ENCODE peak calls at places on chromosomes 3 and 15, in ten cellular contexts. One of them, this sample, is unnamed.

GRCh38 chr15:70516408-70517193 is 246.8 kb downstream of the UACA start:
- DNase-seq in heart left ventricle: no peak
- DNase-seq in AG10803: no peak
- DNase-seq in uterus: no peak
- DNase-seq in sigmoid colon: no peak
- DNase-seq in cardiac muscle cell: no peak
- DNase-seq in NB4: no peak
- DNase-seq in cardiac fibroblast: no peak
- DNase-seq in psoas muscle: no peak
- DNase-seq in body of pancreas: no peak
- DNase-seq in this sample: no peak

GRCh38 chr3:60579734-60580133 is 671.5 kb downstream of the FHIT start:
- DNase-seq in sigmoid colon: no peak
- DNase-seq in cardiac fibroblast: peak
- DNase-seq in cardiac muscle cell: no peak
- DNase-seq in heart left ventricle: no peak
- DNase-seq in AG10803: peak
- DNase-seq in body of pancreas: no peak
- DNase-seq in uterus: no peak
- DNase-seq in NB4: no peak
- DNase-seq in psoas muscle: no peak
- DNase-seq in this sample: no peak

GRCh38 chr15:100338971-100339444 is 2.8 kb downstream of the ADAMTS17 start:
- DNase-seq in psoas muscle: peak
- DNase-seq in cardiac fibroblast: peak
- DNase-seq in AG10803: peak
- DNase-seq in cardiac muscle cell: peak
- DNase-seq in uterus: peak
- DNase-seq in NB4: peak
- DNase-seq in body of pancreas: peak
- DNase-seq in sigmoid colon: peak
- DNase-seq in heart left ventricle: peak
- DNase-seq in this sample: no peak

GRCh38 chr3:157633241-157633640 is 130.0 kb upstream of the VEPH1 start:
- DNase-seq in cardiac muscle cell: no peak
- DNase-seq in heart left ventricle: no peak
- DNase-seq in cardiac fibroblast: peak
- DNase-seq in sigmoid colon: no peak
- DNase-seq in NB4: no peak
- DNase-seq in uterus: no peak
- DNase-seq in psoas muscle: no peak
- DNase-seq in body of pancreas: no peak
- DNase-seq in AG10803: no peak
- DNase-seq in this sample: no peak

GRCh38 chr3:77605308-77605707 is 565.4 kb downstream of the ROBO2 start:
- DNase-seq in AG10803: no peak
- DNase-seq in sigmoid colon: no peak
- DNase-seq in uterus: no peak
- DNase-seq in psoas muscle: no peak
- DNase-seq in cardiac muscle cell: no peak
- DNase-seq in NB4: no peak
- DNase-seq in heart left ventricle: no peak
- DNase-seq in body of pancreas: no peak
- DNase-seq in cardiac fibroblast: no peak
- DNase-seq in this sample: no peak

GRCh38 chr3:154095832-154096421 is 25.3 kb upstream of the ARHGEF26 start:
- DNase-seq in cardiac muscle cell: no peak
- DNase-seq in body of pancreas: no peak
- DNase-seq in NB4: peak
- DNase-seq in sigmoid colon: no peak
- DNase-seq in cardiac fibroblast: peak
- DNase-seq in AG10803: peak
- DNase-seq in psoas muscle: no peak
- DNase-seq in uterus: no peak
- DNase-seq in heart left ventricle: no peak
- DNase-seq in this sample: no peak

GRCh38 chr15:100726426-100727190 is 124.2 kb downstream of the ASB7 start:
- DNase-seq in psoas muscle: no peak
- DNase-seq in cardiac muscle cell: no peak
- DNase-seq in heart left ventricle: no peak
- DNase-seq in cardiac fibroblast: peak
- DNase-seq in NB4: no peak
- DNase-seq in sigmoid colon: peak
- DNase-seq in body of pancreas: peak
- DNase-seq in AG10803: peak
- DNase-seq in uterus: no peak
- DNase-seq in this sample: no peak

GRCh38 chr15:76795217-76795616 is 109.9 kb downstream of the SCAPER start:
- DNase-seq in body of pancreas: no peak
- DNase-seq in AG10803: no peak
- DNase-seq in NB4: no peak
- DNase-seq in uterus: no peak
- DNase-seq in heart left ventricle: no peak
- DNase-seq in cardiac fibroblast: no peak
- DNase-seq in sigmoid colon: no peak
- DNase-seq in psoas muscle: no peak
- DNase-seq in cardiac muscle cell: no peak
- DNase-seq in this sample: no peak

GRCh38 chr3:111134302-111134701 is 62.7 kb downstream of the NECTIN3 start:
- DNase-seq in heart left ventricle: no peak
- DNase-seq in sigmoid colon: no peak
- DNase-seq in AG10803: no peak
- DNase-seq in psoas muscle: no peak
- DNase-seq in cardiac muscle cell: no peak
- DNase-seq in body of pancreas: no peak
- DNase-seq in uterus: no peak
- DNase-seq in NB4: no peak
- DNase-seq in cardiac fibroblast: no peak
- DNase-seq in this sample: no peak

GRCh38 chr3:112519424-112520001 is 20.2 kb upstream of the BTLA start:
- DNase-seq in heart left ventricle: no peak
- DNase-seq in AG10803: peak
- DNase-seq in NB4: peak
- DNase-seq in uterus: peak
- DNase-seq in cardiac muscle cell: peak
- DNase-seq in cardiac fibroblast: peak
- DNase-seq in body of pancreas: peak
- DNase-seq in psoas muscle: no peak
- DNase-seq in sigmoid colon: no peak
- DNase-seq in this sample: peak

GRCh38 chr15:88701561-88702095 is 62.8 kb downstream of the ISG20 start:
- DNase-seq in sigmoid colon: no peak
- DNase-seq in body of pancreas: no peak
- DNase-seq in cardiac muscle cell: peak
- DNase-seq in NB4: peak
- DNase-seq in psoas muscle: no peak
- DNase-seq in AG10803: no peak
- DNase-seq in cardiac fibroblast: peak
- DNase-seq in heart left ventricle: no peak
- DNase-seq in uterus: no peak
- DNase-seq in this sample: peak

GRCh38 chr15:43239732-43240491 is 19.1 kb upstream of the EPB42 start:
- DNase-seq in cardiac muscle cell: no peak
- DNase-seq in cardiac fibroblast: peak
- DNase-seq in AG10803: no peak
- DNase-seq in psoas muscle: no peak
- DNase-seq in body of pancreas: no peak
- DNase-seq in sigmoid colon: no peak
- DNase-seq in NB4: peak
- DNase-seq in uterus: no peak
- DNase-seq in heart left ventricle: no peak
- DNase-seq in this sample: no peak

GRCh38 chr15:83747050-83747717 is 93.3 kb downstream of the ADAMTSL3 start:
- DNase-seq in uterus: peak
- DNase-seq in psoas muscle: no peak
- DNase-seq in cardiac fibroblast: peak
- DNase-seq in body of pancreas: no peak
- DNase-seq in NB4: peak
- DNase-seq in AG10803: peak
- DNase-seq in sigmoid colon: peak
- DNase-seq in cardiac muscle cell: no peak
- DNase-seq in heart left ventricle: peak
- DNase-seq in this sample: no peak

GRCh38 chr3:89562373-89562772 is 455.0 kb downstream of the EPHA3 start:
- DNase-seq in cardiac fibroblast: peak
- DNase-seq in uterus: no peak
- DNase-seq in heart left ventricle: no peak
- DNase-seq in cardiac muscle cell: no peak
- DNase-seq in sigmoid colon: no peak
- DNase-seq in AG10803: no peak
- DNase-seq in psoas muscle: no peak
- DNase-seq in body of pancreas: no peak
- DNase-seq in NB4: peak
- DNase-seq in this sample: no peak
- TF ChIP-seq CTCF in cardiac fibroblast: peak
- TF ChIP-seq CTCF in uterus: no peak
- TF ChIP-seq CTCF in heart left ventricle: no peak
- TF ChIP-seq CTCF in cardiac muscle cell: no peak
- TF ChIP-seq CTCF in sigmoid colon: no peak
- TF ChIP-seq CTCF in AG10803: no peak
- TF ChIP-seq CTCF in psoas muscle: no peak
- TF ChIP-seq CTCF in body of pancreas: no peak
- TF ChIP-seq CTCF in NB4: no peak
- TF ChIP-seq CTCF in this sample: no peak

GRCh38 chr15:33309602-33310276 is 1.0 kb upstream of the RYR3 start:
- DNase-seq in NB4: peak
- DNase-seq in uterus: peak
- DNase-seq in sigmoid colon: peak
- DNase-seq in psoas muscle: peak
- DNase-seq in heart left ventricle: peak
- DNase-seq in cardiac fibroblast: peak
- DNase-seq in body of pancreas: no peak
- DNase-seq in cardiac muscle cell: peak
- DNase-seq in AG10803: no peak
- DNase-seq in this sample: peak
- H3K4me3 ChIP-seq in NB4: no peak
- H3K4me3 ChIP-seq in uterus: peak
- H3K4me3 ChIP-seq in sigmoid colon: no peak
- H3K4me3 ChIP-seq in psoas muscle: peak
- H3K4me3 ChIP-seq in heart left ventricle: no peak
- H3K4me3 ChIP-seq in cardiac fibroblast: no peak
- H3K4me3 ChIP-seq in body of pancreas: no peak
- H3K4me3 ChIP-seq in cardiac muscle cell: no peak
- H3K4me3 ChIP-seq in AG10803: no peak
- H3K4me3 ChIP-seq in this sample: no peak

DNA sequence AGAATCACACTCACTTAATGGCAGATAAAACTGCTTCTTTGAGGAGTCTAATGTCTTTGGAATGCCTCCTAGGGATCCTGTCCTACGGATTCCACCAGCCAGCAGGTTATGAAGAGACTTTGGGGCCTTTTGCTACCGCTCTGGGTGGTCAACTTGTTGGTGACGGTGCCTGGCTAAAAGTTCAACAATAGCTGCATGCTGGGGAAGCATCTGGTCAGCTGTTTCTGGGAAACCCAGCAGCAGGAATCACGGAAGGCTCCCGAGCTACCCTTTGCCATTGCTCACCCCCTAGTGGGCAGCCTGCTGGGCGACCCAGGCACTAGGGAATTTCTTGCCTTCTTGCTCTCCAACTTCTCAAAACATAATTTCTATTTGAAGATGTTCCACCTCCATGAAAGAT is 263.3 kb downstream of the NEK10 start:
- DNase-seq in NB4: no peak
- DNase-seq in uterus: no peak
- DNase-seq in AG10803: no peak
- DNase-seq in cardiac fibroblast: no peak
- DNase-seq in cardiac muscle cell: peak
- DNase-seq in sigmoid colon: no peak
- DNase-seq in body of pancreas: no peak
- DNase-seq in psoas muscle: no peak
- DNase-seq in heart left ventricle: no peak
- DNase-seq in this sample: no peak
- TF ChIP-seq CTCF in NB4: no peak
- TF ChIP-seq CTCF in uterus: no peak
- TF ChIP-seq CTCF in AG10803: no peak
- TF ChIP-seq CTCF in cardiac fibroblast: no peak
- TF ChIP-seq CTCF in cardiac muscle cell: peak
- TF ChIP-seq CTCF in sigmoid colon: no peak
- TF ChIP-seq CTCF in body of pancreas: peak
- TF ChIP-seq CTCF in psoas muscle: peak
- TF ChIP-seq CTCF in heart left ventricle: peak
- TF ChIP-seq CTCF in this sample: no peak

DNA sequence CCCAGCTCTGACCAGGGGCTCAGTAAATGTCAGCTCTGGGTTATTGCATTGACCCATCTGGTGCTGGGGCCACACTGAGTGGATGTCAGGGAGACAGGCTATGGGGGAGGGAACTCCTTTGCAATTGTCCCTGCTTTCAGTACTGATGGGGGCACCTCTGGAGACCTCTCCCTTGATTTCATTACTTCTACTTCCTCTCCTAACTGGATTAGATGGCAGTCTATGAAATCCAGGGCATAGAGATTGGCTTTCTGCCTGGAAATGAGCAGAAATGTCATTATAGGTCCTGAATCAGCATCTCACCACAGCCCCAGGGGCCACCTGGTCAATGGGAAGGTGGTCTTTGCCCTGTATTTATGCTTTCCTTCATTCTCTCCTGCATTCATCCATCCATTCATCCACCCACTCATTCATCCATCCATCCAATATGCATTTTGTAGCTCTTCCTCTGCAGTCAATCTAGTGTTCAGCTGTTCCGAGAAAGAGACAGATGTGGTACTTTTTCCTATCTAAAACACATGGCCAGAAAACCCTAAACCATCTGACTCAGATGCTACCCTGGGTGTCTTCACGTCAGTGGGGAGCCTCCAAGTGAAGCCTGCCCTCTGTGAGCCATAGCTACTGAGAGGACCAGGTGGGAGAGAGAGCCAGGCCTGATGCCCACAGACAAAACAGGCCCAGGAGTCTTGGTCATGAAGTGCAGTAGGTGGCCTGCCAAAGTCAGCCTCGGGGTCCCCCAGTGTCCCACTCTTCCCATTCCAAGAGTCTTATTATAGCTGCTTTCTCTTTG is 57.1 kb downstream of the CCDC33 start:
- DNase-seq in body of pancreas: no peak
- DNase-seq in AG10803: no peak
- DNase-seq in sigmoid colon: no peak
- DNase-seq in heart left ventricle: no peak
- DNase-seq in cardiac fibroblast: no peak
- DNase-seq in NB4: no peak
- DNase-seq in psoas muscle: no peak
- DNase-seq in cardiac muscle cell: no peak
- DNase-seq in uterus: no peak
- DNase-seq in this sample: no peak
- H3K4me3 ChIP-seq in body of pancreas: no peak
- H3K4me3 ChIP-seq in AG10803: no peak
- H3K4me3 ChIP-seq in sigmoid colon: no peak
- H3K4me3 ChIP-seq in heart left ventricle: no peak
- H3K4me3 ChIP-seq in cardiac fibroblast: no peak
- H3K4me3 ChIP-seq in NB4: no peak
- H3K4me3 ChIP-seq in psoas muscle: no peak
- H3K4me3 ChIP-seq in cardiac muscle cell: no peak
- H3K4me3 ChIP-seq in uterus: no peak
- H3K4me3 ChIP-seq in this sample: no peak

GRCh38 chr15:94287794-94288246 is 56.5 kb downstream of the MCTP2 start:
- DNase-seq in sigmoid colon: no peak
- DNase-seq in body of pancreas: no peak
- DNase-seq in AG10803: no peak
- DNase-seq in uterus: no peak
- DNase-seq in cardiac muscle cell: no peak
- DNase-seq in psoas muscle: no peak
- DNase-seq in cardiac fibroblast: no peak
- DNase-seq in NB4: peak
- DNase-seq in heart left ventricle: no peak
- DNase-seq in this sample: peak
- TF ChIP-seq CTCF in sigmoid colon: no peak
- TF ChIP-seq CTCF in body of pancreas: no peak
- TF ChIP-seq CTCF in AG10803: no peak
- TF ChIP-seq CTCF in uterus: no peak
- TF ChIP-seq CTCF in cardiac muscle cell: no peak
- TF ChIP-seq CTCF in psoas muscle: no peak
- TF ChIP-seq CTCF in cardiac fibroblast: no peak
- TF ChIP-seq CTCF in NB4: peak
- TF ChIP-seq CTCF in heart left ventricle: no peak
- TF ChIP-seq CTCF in this sample: peak